ENCODE peak calls at places on chromosomes 11 and 22, in four cellular contexts. D is mesendoderm, N is neural progenitor cell, I is IMR-90. O is an unnamed sample.

GRCh38 chr11:47980093-47980906 is at the start of gene PTPRJ:
- DNase-seq in D (peak; percentile 75), N (peak; percentile 91), I (peak; percentile 48), O (peak; percentile 39)

GRCh38 chr11:61693897-61694840 is 14.0 kb downstream of the DAGLA start:
- DNase-seq in D (no peak), N (no peak), I (no peak), O (no peak)

GRCh38 chr11:124646148-124646547 is 23.5 kb downstream of the TBRG1 start:
- DNase-seq in D (no peak), N (no peak), I (no peak), O (no peak)

GRCh38 chr11:10476927-10477689 is 22.0 kb downstream of the AMPD3 start:
- DNase-seq in D (no peak), N (no peak), I (no peak), O (no peak)

GRCh38 chr22:49010086-49010863 is 817.4 kb downstream of the BRD1 start:
- DNase-seq in D (no peak), N (no peak), I (no peak), O (no peak)

GRCh38 chr11:79173615-79174014 is 267.2 kb downstream of the TENM4 start:
- DNase-seq in D (no peak), N (no peak), I (peak; percentile 77), O (peak; percentile 82)

GRCh38 chr22:50672041-50672440 is 582 bp upstream of the SHANK3 start:
- DNase-seq in D (no peak), N (no peak), I (no peak), O (no peak)

GRCh38 chr11:117837070-117837776 is 12.7 kb upstream of the FXYD2 start:
- DNase-seq in D (peak; percentile 59), N (no peak), I (no peak), O (no peak)

GRCh38 chr11:2102132-2102882 is 36.9 kb downstream of the IGF2 start:
- DNase-seq in D (no peak), N (no peak), I (no peak), O (no peak)

GRCh38 chr22:42769238-42769573 is 48.5 kb upstream of the A4GALT start:
- DNase-seq in D (no peak), N (no peak), I (no peak), O (no peak)

GRCh38 chr11:119293461-119293860 is 23.5 kb downstream of the MCAM start:
- DNase-seq in D (no peak), N (no peak), I (no peak), O (peak; percentile 59)

GRCh38 chr22:32203181-32204105 is 1.4 kb downstream of the RFPL2 start:
- DNase-seq in D (no peak), N (no peak), I (no peak), O (no peak)

GRCh38 chr22:25953919-25954318 is 211.9 kb downstream of the MYO18B start:
- DNase-seq in D (no peak), N (no peak), I (no peak), O (no peak)

GRCh38 chr11:33492569-33492968 is 208.1 kb downstream of the C11orf91 start:
- DNase-seq in D (no peak), N (no peak), I (no peak), O (no peak)

GRCh38 chr11:111634981-111635705 is 32.9 kb downstream of the SIK2 start:
- DNase-seq in D (no peak), N (no peak), I (peak; percentile 66), O (no peak)

GRCh38 chr11:31060880-31061279 is 308.7 kb downstream of the DCDC1 start:
- DNase-seq in D (no peak), N (peak; percentile 70), I (peak; percentile 3), O (no peak)

GRCh38 chr22:37345863-37346514 is 63.7 kb downstream of the CYTH4 start:
- DNase-seq in D (no peak), N (no peak), I (peak; percentile 97), O (no peak)

GRCh38 chr11:134789104-134789503 is 377.1 kb upstream of the B3GAT1 start:
- DNase-seq in D (no peak), N (no peak), I (no peak), O (no peak)

GRCh38 chr11:5679811-5680210 is 5.1 kb downstream of the TRIM5 start:
- DNase-seq in D (no peak), N (no peak), I (no peak), O (no peak)

GRCh38 chr11:9170450-9170849 is 79.1 kb upstream of the SCUBE2 start:
- DNase-seq in D (peak; percentile 19), N (no peak), I (peak; percentile 82), O (no peak)

GRCh38 chr22:32130464-32130863 is 28.6 kb downstream of the C22orf42 start:
- DNase-seq in D (no peak), N (no peak), I (no peak), O (no peak)

GRCh38 chr22:18935889-18936529 is at the start of gene PRODH:
- DNase-seq in D (no peak), N (no peak), I (no peak), O (no peak)

GRCh38 chr22:21683401-21683811 is 17.6 kb downstream of the PPIL2 start:
- DNase-seq in D (no peak), N (no peak), I (no peak), O (no peak)

GRCh38 chr11:60747359-60747873 is 9.3 kb upstream of the MS4A15 start:
- DNase-seq in D (no peak), N (no peak), I (no peak), O (no peak)

GRCh38 chr11:64896448-64897022 is 18.1 kb upstream of the EHD1 start:
- DNase-seq in D (no peak), N (no peak), I (no peak), O (no peak)

GRCh38 chr22:48884292-48884691 is 943.4 kb downstream of the BRD1 start:
- DNase-seq in D (no peak), N (no peak), I (no peak), O (no peak)

GRCh38 chr11:8006349-8006977 is 19.3 kb downstream of the EIF3F start:
- DNase-seq in D (peak; percentile 83), N (peak; percentile 85), I (peak; percentile 71), O (peak; percentile 88)

GRCh38 chr22:44523981-44524759 is 26.1 kb upstream of the RTL6 start:
- DNase-seq in D (no peak), N (no peak), I (peak; percentile 99), O (peak; percentile 70)

GRCh38 chr11:131064373-131064991 is 148.2 kb upstream of the SNX19 start:
- DNase-seq in D (peak; percentile 90), N (peak; percentile 88), I (peak; percentile 70), O (peak; percentile 69)

GRCh38 chr22:25786165-25786564 is 44.2 kb downstream of the MYO18B start:
- DNase-seq in D (no peak), N (no peak), I (no peak), O (no peak)

GRCh38 chr22:17792854-17793434 is 18.7 kb upstream of the BID start:
- DNase-seq in D (no peak), N (no peak), I (no peak), O (peak; percentile 77)

GRCh38 chr22:46547179-46547882 is 9.9 kb upstream of the CELSR1 start:
- DNase-seq in D (no peak), N (peak; percentile 55), I (peak; percentile 77), O (peak; percentile 57)

GRCh38 chr22:19728836-19729235 is 5.5 kb downstream of the GP1BB start:
- DNase-seq in D (no peak), N (no peak), I (no peak), O (no peak)

GRCh38 chr22:30809086-30809485 is 114.4 kb downstream of the OSBP2 start:
- DNase-seq in D (no peak), N (no peak), I (peak; percentile 70), O (no peak)

GRCh38 chr11:73759520-73760065 is 1.3 kb downstream of the RAB6A start:
- DNase-seq in D (peak; percentile 26), N (no peak), I (peak; percentile 23), O (no peak)

GRCh38 chr11:446886-447285 is 3.2 kb upstream of the PTDSS2 start:
- DNase-seq in D (no peak), N (no peak), I (no peak), O (no peak)
- H3K9ac ChIP-seq in D (no peak overlapping the region), N (no peak overlapping the region), I (no peak overlapping the region), O (no peak overlapping the region)

GRCh38 chr11:122037911-122038310 is 78.1 kb downstream of the BLID start:
- DNase-seq in D (no peak), N (no peak), I (no peak), O (no peak)

GRCh38 chr11:122036493-122036892 is 79.5 kb downstream of the BLID start:
- DNase-seq in D (no peak), N (no peak), I (no peak), O (no peak)

GRCh38 chr11:122038543-122038942 is 77.5 kb downstream of the BLID start:
- DNase-seq in D (peak; percentile 96), N (peak; percentile 12), I (peak; percentile 93), O (peak; percentile 51)

GRCh38 chr11:122033631-122034030 is 82.4 kb downstream of the BLID start:
- DNase-seq in D (no peak), N (no peak), I (no peak), O (no peak)

DNA sequence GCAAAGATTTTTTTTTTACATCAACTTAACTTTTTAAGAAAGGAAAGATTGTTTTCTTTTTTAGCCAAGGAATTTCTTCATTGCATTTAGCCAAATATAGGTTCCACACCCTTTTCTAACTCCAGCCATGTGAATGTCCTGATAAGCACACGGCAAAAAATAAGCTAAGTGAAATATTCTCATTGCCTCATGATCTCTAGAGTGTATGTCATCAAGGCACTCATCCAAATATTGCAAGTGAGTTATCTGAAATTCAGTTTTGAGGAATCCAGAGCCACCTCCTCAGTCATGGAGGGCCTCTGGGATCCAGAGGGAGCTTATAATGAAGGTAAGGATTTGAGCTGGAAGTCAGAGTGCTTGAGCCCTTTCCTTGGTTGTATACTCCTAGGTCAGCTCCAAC is 80.0 kb downstream of the BLID start:
- DNase-seq in D (no peak), N (no peak), I (peak; percentile 90), O (no peak)
- H3K9ac ChIP-seq in D (no peak overlapping the region), N (no peak overlapping the region), I (no peak overlapping the region), O (no peak overlapping the region)

DNA sequence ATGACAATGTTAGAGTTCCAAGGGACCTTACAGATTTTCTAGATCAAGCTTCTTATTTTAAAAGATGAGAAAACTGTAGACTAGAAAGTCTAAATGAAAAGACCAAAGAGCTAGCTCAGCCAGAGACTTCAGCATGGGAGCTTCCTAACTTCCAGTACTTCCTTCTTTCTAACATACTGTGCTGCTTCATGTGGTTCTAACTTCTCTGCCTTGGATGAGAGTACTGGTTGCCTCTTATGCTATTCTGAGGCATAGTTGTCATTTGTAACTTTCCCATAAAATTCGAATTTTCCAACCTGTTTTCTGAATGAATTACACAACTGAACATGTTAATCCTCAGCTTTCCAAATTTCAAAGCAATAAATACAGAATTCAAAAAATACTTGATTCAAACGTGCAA is 1.8 kb downstream of the MTMR2 start:
- DNase-seq in D (no peak), N (no peak), I (no peak), O (no peak)
- H3K9ac ChIP-seq in D (no peak overlapping the region), N (no peak overlapping the region), I (peak overlapping the region; percentile 25), O (no peak overlapping the region)

GRCh38 chr11:108929241-108929640 is 264.4 kb downstream of the DDX10 start:
- DNase-seq in D (no peak), N (no peak), I (peak; percentile 99), O (peak; percentile 92)
- H3K9ac ChIP-seq in D (no peak overlapping the region), N (no peak overlapping the region), I (no peak overlapping the region), O (no peak overlapping the region)

DNA sequence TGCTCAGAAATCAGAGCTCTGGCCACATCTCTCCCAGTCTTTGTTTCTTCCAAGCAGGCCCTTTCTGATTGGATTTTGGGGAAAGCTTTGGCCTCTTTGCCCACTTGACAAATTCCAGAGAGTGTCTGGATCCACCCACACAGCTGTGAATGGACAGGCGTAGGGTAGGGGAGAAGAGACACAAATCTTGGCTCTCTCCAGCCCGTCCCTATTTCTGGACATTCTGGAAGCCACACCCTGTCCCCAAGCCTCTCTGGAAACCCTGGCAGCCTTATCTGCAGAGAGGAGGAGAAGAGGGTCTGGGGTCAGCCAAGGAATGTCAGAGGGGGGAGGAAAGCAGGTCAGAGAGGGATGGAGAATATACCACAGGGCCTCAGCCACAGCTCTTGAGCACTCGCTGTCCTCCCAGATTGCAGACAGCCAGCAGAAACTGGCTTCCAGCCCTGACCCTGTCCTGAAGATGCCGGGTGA is 59.5 kb upstream of the WNT11 start:
- DNase-seq in D (no peak), N (no peak), I (no peak), O (no peak)
- H3K9ac ChIP-seq in D (no peak overlapping the region), N (no peak overlapping the region), I (no peak overlapping the region), O (no peak overlapping the region)

O was measured in trophoblast cell.